ENCODE peak calls at places on chromosomes 6 and 20, in seven cellular contexts. Y is endothelial cell of umbilical vein, Z is A549, B is K562, J is HCT116, F is GM12878, O is H1. K is an unnamed sample.
A peak's percentile ranks its signal among the peaks of the same experiment; 100 is the strongest.

GRCh38 chr6:148343028-148343374 is 363 bp downstream of the SASH1 start:
- DNase-seq in B (no peak), J (no peak), O (no peak), Z (no peak), Y (no peak), F (no peak), K (no peak)

GRCh38 chr20:967796-968742 is 34.0 kb downstream of the RSPO4 start:
- DNase-seq in B (peak; percentile 75), Y (peak; percentile 31), J (peak; percentile 91), Z (no peak), F (peak; percentile 13), O (no peak), K (peak; percentile 72)

GRCh38 chr20:14672066-14672465 is 334.7 kb upstream of the FLRT3 start:
- DNase-seq in J (no peak), O (no peak), Y (no peak), B (no peak), Z (no peak), F (no peak), K (no peak)

GRCh38 chr6:137107767-137108105 is 63.0 kb upstream of the IL20RA start:
- DNase-seq in Z (no peak), Y (no peak), F (no peak), J (no peak), B (no peak), O (no peak), K (no peak)

GRCh38 chr6:16819752-16820151 is 58.5 kb upstream of the ATXN1 start:
- DNase-seq in Y (peak; percentile 10), F (no peak), O (no peak), J (no peak), B (no peak), Z (no peak), K (peak; percentile 39)

GRCh38 chr20:23149623-23150279 is 63.6 kb upstream of the CD93 start:
- DNase-seq in B (no peak), O (no peak), Y (no peak), Z (no peak), J (no peak), F (no peak), K (no peak)

GRCh38 chr6:33410711-33411631 is at the start of gene PHF1:
- DNase-seq in J (peak; percentile 60), Z (peak; percentile 56), F (no peak), O (no peak), B (peak; percentile 92), Y (peak; percentile 46), K (no peak)

GRCh38 chr20:20820780-20821495 is 108.5 kb upstream of the RALGAPA2 start:
- DNase-seq in J (no peak), Z (no peak), F (no peak), O (no peak), B (no peak), Y (no peak), K (peak; percentile 57)

GRCh38 chr6:48765352-48765961 is 654.5 kb upstream of the PTCHD4 start:
- DNase-seq in O (peak; percentile 25), Y (peak; percentile 74), F (no peak), Z (no peak), B (no peak), J (peak; percentile 59), K (peak; percentile 60)

GRCh38 chr20:49210101-49210749 is 9.0 kb upstream of the DDX27 start:
- DNase-seq in O (no peak), Z (no peak), B (no peak), F (no peak), Y (no peak), J (no peak), K (no peak)

GRCh38 chr6:70396163-70396562 is 17.1 kb upstream of the FAM135A start:
- DNase-seq in Z (no peak), F (no peak), O (no peak), B (no peak), J (no peak), Y (no peak), K (peak; percentile 19)

GRCh38 chr6:70394518-70395300 is 18.6 kb upstream of the FAM135A start:
- DNase-seq in Z (no peak), Y (no peak), J (no peak), O (no peak), F (no peak), B (peak; percentile 69), K (no peak)

GRCh38 chr6:70396796-70397729 is 16.2 kb upstream of the FAM135A start:
- DNase-seq in F (no peak), J (no peak), O (no peak), B (no peak), Z (no peak), Y (no peak), K (peak; percentile 82)

GRCh38 chr6:70395301-70395672 is 18.0 kb upstream of the FAM135A start:
- DNase-seq in B (no peak), F (no peak), J (no peak), O (no peak), Z (no peak), Y (no peak), K (no peak)

GRCh38 chr6:70398783-70399730 is 14.3 kb upstream of the FAM135A start:
- DNase-seq in Y (peak; percentile 49), F (no peak), Z (peak; percentile 68), J (peak; percentile 97), O (no peak), B (peak; percentile 24), K (no peak)
- TF ChIP-seq POLR2A in Y (no peak), F (no peak), Z (no peak), J (no peak), O (no peak), B (no peak), K (no peak)

DNA sequence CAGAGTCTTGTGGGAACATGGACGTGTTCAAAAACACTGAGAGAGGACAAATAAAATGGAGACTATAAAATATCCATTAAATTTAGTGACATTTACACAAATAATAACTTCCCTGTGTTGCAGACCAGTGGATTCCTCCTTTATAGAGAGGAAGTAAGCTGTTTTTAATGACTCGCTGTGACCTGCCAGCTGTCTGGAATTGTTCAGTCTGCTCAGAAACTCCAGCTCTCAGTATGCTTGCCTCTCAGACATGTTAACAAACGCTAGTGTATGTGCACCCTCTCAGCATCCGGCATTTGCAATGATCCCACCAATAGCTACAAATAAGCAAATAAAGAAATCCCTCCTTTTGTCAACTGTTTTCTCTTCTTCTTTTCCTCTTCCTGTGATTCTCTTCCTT is 158.0 kb upstream of the TCF21 start:
- DNase-seq in J (no peak), Y (no peak), F (no peak), O (no peak), Z (no peak), B (no peak), K (no peak)
- TF ChIP-seq MAX in J (no peak), Y (no peak), F (no peak), O (no peak), Z (no peak), B (no peak), K (no peak)

DNA sequence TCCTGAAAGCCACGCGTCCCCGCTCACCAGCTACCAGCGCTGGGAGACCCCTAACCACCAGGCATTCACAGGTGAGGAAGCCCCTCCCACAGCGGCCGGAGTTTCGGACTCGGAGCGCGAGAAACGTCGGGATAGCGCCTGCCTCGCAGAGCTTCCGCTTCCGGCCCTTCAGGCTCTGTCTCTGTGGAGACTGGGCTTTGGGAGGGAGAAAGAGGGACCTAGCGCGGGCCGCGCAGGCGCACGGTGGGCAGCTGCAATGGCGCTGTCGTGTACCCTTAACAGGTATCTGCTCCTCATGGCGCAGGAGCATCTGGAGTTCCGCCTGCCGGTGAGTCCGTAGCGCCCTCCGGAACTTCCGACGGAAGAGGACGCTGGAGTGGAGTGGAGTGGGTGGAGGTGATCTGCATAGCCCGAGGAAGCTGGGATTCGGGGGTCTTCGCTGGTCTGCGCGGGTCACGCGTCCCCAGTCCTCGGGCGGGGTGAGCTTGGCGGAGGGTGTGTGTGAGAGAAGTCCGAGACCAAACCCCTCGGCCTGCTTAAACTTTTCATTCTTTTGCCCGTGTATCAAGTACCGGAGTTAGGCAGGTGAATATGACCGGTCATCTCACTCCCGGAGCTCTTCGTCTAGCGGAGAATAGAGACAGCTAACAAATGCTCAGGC is at the start of gene TRMT11:
- DNase-seq in Z (peak; percentile 85), J (peak; percentile 84), Y (peak; percentile 87), O (peak; percentile 85), B (peak; percentile 96), F (peak; percentile 69), K (peak; percentile 92)
- TF ChIP-seq CTCF in Z (no peak), J (no peak), Y (no peak), O (no peak), B (no peak), F (no peak), K (no peak)

GRCh38 chr20:33731693-33732165 is at the start of gene ZNF341:
- DNase-seq in B (peak; percentile 90), Z (peak; percentile 55), Y (peak; percentile 74), J (peak; percentile 39), F (peak; percentile 16), O (no peak), K (peak; percentile 95)
- TF ChIP-seq POLR2A in B (no peak), Z (no peak), Y (peak; percentile 22), J (no peak), F (peak; percentile 57), O (peak; percentile 28), K (no peak)